ENCODE peak calls at places on chromosome 4, in ten cellular contexts. One of them, this sample, is unnamed.

GRCh38 chr4:170047774-170048354 is 21.7 kb upstream of the MFAP3L start:
- DNase-seq in hepatic stellate cell: peak; percentile 27
- DNase-seq in OCI-LY7: peak; percentile 62
- DNase-seq in left lobe of liver: no peak
- DNase-seq in cardiac muscle cell: peak; percentile 79
- DNase-seq in CD4-positive, alpha-beta T cell: peak; percentile 27
- DNase-seq in activated naive CD4-positive, alpha-beta T cell treated with anti-CD3 and anti-CD28 coated beads, Interleukin-2, amount 50 U/mL, for 16 hours: peak; percentile 50
- DNase-seq in adrenal gland: peak; percentile 25
- DNase-seq in HuH-7: peak; percentile 34
- DNase-seq in amygdala: no peak
- DNase-seq in this sample: peak; percentile 75

GRCh38 chr4:88526221-88526815 is 2.7 kb upstream of the PYURF start:
- DNase-seq in hepatic stellate cell: no peak
- DNase-seq in OCI-LY7: peak; percentile 33
- DNase-seq in left lobe of liver: no peak
- DNase-seq in cardiac muscle cell: no peak
- DNase-seq in CD4-positive, alpha-beta T cell: no peak
- DNase-seq in activated naive CD4-positive, alpha-beta T cell treated with anti-CD3 and anti-CD28 coated beads, Interleukin-2, amount 50 U/mL, for 16 hours: no peak
- DNase-seq in adrenal gland: peak; percentile 22
- DNase-seq in HuH-7: no peak
- DNase-seq in amygdala: no peak
- DNase-seq in this sample: peak; percentile 53

GRCh38 chr4:113435893-113436292 is 325.6 kb downstream of the CAMK2D start:
- DNase-seq in hepatic stellate cell: no peak
- DNase-seq in OCI-LY7: no peak
- DNase-seq in left lobe of liver: no peak
- DNase-seq in cardiac muscle cell: peak; percentile 91
- DNase-seq in CD4-positive, alpha-beta T cell: no peak
- DNase-seq in activated naive CD4-positive, alpha-beta T cell treated with anti-CD3 and anti-CD28 coated beads, Interleukin-2, amount 50 U/mL, for 16 hours: no peak
- DNase-seq in adrenal gland: peak; percentile 40
- DNase-seq in HuH-7: no peak
- DNase-seq in amygdala: peak; percentile 24
- DNase-seq in this sample: no peak

GRCh38 chr4:28350485-28350884 is 1489.8 kb downstream of the STIM2 start:
- DNase-seq in hepatic stellate cell: no peak
- DNase-seq in OCI-LY7: no peak
- DNase-seq in left lobe of liver: no peak
- DNase-seq in cardiac muscle cell: peak; percentile 19
- DNase-seq in CD4-positive, alpha-beta T cell: no peak
- DNase-seq in activated naive CD4-positive, alpha-beta T cell treated with anti-CD3 and anti-CD28 coated beads, Interleukin-2, amount 50 U/mL, for 16 hours: no peak
- DNase-seq in adrenal gland: no peak
- DNase-seq in HuH-7: no peak
- DNase-seq in amygdala: no peak
- DNase-seq in this sample: no peak

GRCh38 chr4:24896056-24896455 is 16.8 kb downstream of the CCDC149 start:
- DNase-seq in hepatic stellate cell: no peak
- DNase-seq in OCI-LY7: no peak
- DNase-seq in left lobe of liver: no peak
- DNase-seq in cardiac muscle cell: no peak
- DNase-seq in CD4-positive, alpha-beta T cell: no peak
- DNase-seq in activated naive CD4-positive, alpha-beta T cell treated with anti-CD3 and anti-CD28 coated beads, Interleukin-2, amount 50 U/mL, for 16 hours: no peak
- DNase-seq in adrenal gland: no peak
- DNase-seq in HuH-7: no peak
- DNase-seq in amygdala: no peak
- DNase-seq in this sample: no peak

GRCh38 chr4:129193357-129194100 is 97.6 kb downstream of the C4orf33 start:
- DNase-seq in hepatic stellate cell: no peak
- DNase-seq in OCI-LY7: no peak
- DNase-seq in left lobe of liver: no peak
- DNase-seq in cardiac muscle cell: no peak
- DNase-seq in CD4-positive, alpha-beta T cell: no peak
- DNase-seq in activated naive CD4-positive, alpha-beta T cell treated with anti-CD3 and anti-CD28 coated beads, Interleukin-2, amount 50 U/mL, for 16 hours: no peak
- DNase-seq in adrenal gland: no peak
- DNase-seq in HuH-7: no peak
- DNase-seq in amygdala: no peak
- DNase-seq in this sample: no peak

GRCh38 chr4:13626492-13627184 is 887 bp downstream of the BOD1L1 start:
- DNase-seq in hepatic stellate cell: no peak
- DNase-seq in OCI-LY7: no peak
- DNase-seq in left lobe of liver: no peak
- DNase-seq in cardiac muscle cell: no peak
- DNase-seq in CD4-positive, alpha-beta T cell: no peak
- DNase-seq in activated naive CD4-positive, alpha-beta T cell treated with anti-CD3 and anti-CD28 coated beads, Interleukin-2, amount 50 U/mL, for 16 hours: no peak
- DNase-seq in adrenal gland: no peak
- DNase-seq in HuH-7: no peak
- DNase-seq in amygdala: no peak
- DNase-seq in this sample: no peak

GRCh38 chr4:144295286-144295995 is 154.9 kb upstream of the GYPA start:
- DNase-seq in hepatic stellate cell: no peak
- DNase-seq in OCI-LY7: no peak
- DNase-seq in left lobe of liver: no peak
- DNase-seq in cardiac muscle cell: peak; percentile 6
- DNase-seq in CD4-positive, alpha-beta T cell: no peak
- DNase-seq in activated naive CD4-positive, alpha-beta T cell treated with anti-CD3 and anti-CD28 coated beads, Interleukin-2, amount 50 U/mL, for 16 hours: no peak
- DNase-seq in adrenal gland: no peak
- DNase-seq in HuH-7: no peak
- DNase-seq in amygdala: no peak
- DNase-seq in this sample: no peak

GRCh38 chr4:73897380-73898136 is 28.4 kb downstream of the CXCL1 start:
- DNase-seq in hepatic stellate cell: no peak
- DNase-seq in OCI-LY7: no peak
- DNase-seq in left lobe of liver: no peak
- DNase-seq in cardiac muscle cell: peak; percentile 96
- DNase-seq in CD4-positive, alpha-beta T cell: no peak
- DNase-seq in activated naive CD4-positive, alpha-beta T cell treated with anti-CD3 and anti-CD28 coated beads, Interleukin-2, amount 50 U/mL, for 16 hours: no peak
- DNase-seq in adrenal gland: no peak
- DNase-seq in HuH-7: no peak
- DNase-seq in amygdala: no peak
- DNase-seq in this sample: no peak

GRCh38 chr4:55879224-55879623 is 25.8 kb downstream of the EXOC1 start:
- DNase-seq in hepatic stellate cell: no peak
- DNase-seq in OCI-LY7: no peak
- DNase-seq in left lobe of liver: no peak
- DNase-seq in cardiac muscle cell: no peak
- DNase-seq in CD4-positive, alpha-beta T cell: no peak
- DNase-seq in activated naive CD4-positive, alpha-beta T cell treated with anti-CD3 and anti-CD28 coated beads, Interleukin-2, amount 50 U/mL, for 16 hours: no peak
- DNase-seq in adrenal gland: no peak
- DNase-seq in HuH-7: no peak
- DNase-seq in amygdala: no peak
- DNase-seq in this sample: no peak

GRCh38 chr4:8915201-8916200 is 43.9 kb upstream of the HMX1 start:
- DNase-seq in hepatic stellate cell: peak; percentile 1
- DNase-seq in OCI-LY7: no peak
- DNase-seq in left lobe of liver: peak; percentile 33
- DNase-seq in cardiac muscle cell: no peak
- DNase-seq in CD4-positive, alpha-beta T cell: no peak
- DNase-seq in activated naive CD4-positive, alpha-beta T cell treated with anti-CD3 and anti-CD28 coated beads, Interleukin-2, amount 50 U/mL, for 16 hours: no peak
- DNase-seq in adrenal gland: no peak
- DNase-seq in HuH-7: no peak
- DNase-seq in amygdala: no peak
- DNase-seq in this sample: no peak

GRCh38 chr4:19803406-19803805 is 448.3 kb upstream of the SLIT2 start:
- DNase-seq in hepatic stellate cell: no peak
- DNase-seq in OCI-LY7: no peak
- DNase-seq in left lobe of liver: no peak
- DNase-seq in cardiac muscle cell: no peak
- DNase-seq in CD4-positive, alpha-beta T cell: no peak
- DNase-seq in activated naive CD4-positive, alpha-beta T cell treated with anti-CD3 and anti-CD28 coated beads, Interleukin-2, amount 50 U/mL, for 16 hours: no peak
- DNase-seq in adrenal gland: no peak
- DNase-seq in HuH-7: no peak
- DNase-seq in amygdala: no peak
- DNase-seq in this sample: no peak

GRCh38 chr4:9703391-9703790 is 78.0 kb upstream of the DRD5 start:
- DNase-seq in hepatic stellate cell: no peak
- DNase-seq in OCI-LY7: peak; percentile 43
- DNase-seq in left lobe of liver: peak; percentile 51
- DNase-seq in cardiac muscle cell: peak; percentile 45
- DNase-seq in CD4-positive, alpha-beta T cell: peak; percentile 47
- DNase-seq in activated naive CD4-positive, alpha-beta T cell treated with anti-CD3 and anti-CD28 coated beads, Interleukin-2, amount 50 U/mL, for 16 hours: peak; percentile 63
- DNase-seq in adrenal gland: no peak
- DNase-seq in HuH-7: no peak
- DNase-seq in amygdala: no peak
- DNase-seq in this sample: peak; percentile 80

GRCh38 chr4:76016383-76016782 is 6.9 kb downstream of the CXCL10 start:
- DNase-seq in hepatic stellate cell: no peak
- DNase-seq in OCI-LY7: no peak
- DNase-seq in left lobe of liver: no peak
- DNase-seq in cardiac muscle cell: no peak
- DNase-seq in CD4-positive, alpha-beta T cell: no peak
- DNase-seq in activated naive CD4-positive, alpha-beta T cell treated with anti-CD3 and anti-CD28 coated beads, Interleukin-2, amount 50 U/mL, for 16 hours: no peak
- DNase-seq in adrenal gland: no peak
- DNase-seq in HuH-7: no peak
- DNase-seq in amygdala: no peak
- DNase-seq in this sample: no peak

GRCh38 chr4:85756938-85757337 is 282.0 kb downstream of the ARHGAP24 start:
- DNase-seq in hepatic stellate cell: peak; percentile 18
- DNase-seq in OCI-LY7: peak; percentile 68
- DNase-seq in left lobe of liver: no peak
- DNase-seq in cardiac muscle cell: peak; percentile 80
- DNase-seq in CD4-positive, alpha-beta T cell: no peak
- DNase-seq in activated naive CD4-positive, alpha-beta T cell treated with anti-CD3 and anti-CD28 coated beads, Interleukin-2, amount 50 U/mL, for 16 hours: no peak
- DNase-seq in adrenal gland: peak; percentile 19
- DNase-seq in HuH-7: no peak
- DNase-seq in amygdala: no peak
- DNase-seq in this sample: peak; percentile 54

GRCh38 chr4:53900275-53900649 is 164.1 kb downstream of the CHIC2 start:
- DNase-seq in hepatic stellate cell: no peak
- DNase-seq in OCI-LY7: no peak
- DNase-seq in left lobe of liver: no peak
- DNase-seq in cardiac muscle cell: no peak
- DNase-seq in CD4-positive, alpha-beta T cell: no peak
- DNase-seq in activated naive CD4-positive, alpha-beta T cell treated with anti-CD3 and anti-CD28 coated beads, Interleukin-2, amount 50 U/mL, for 16 hours: no peak
- DNase-seq in adrenal gland: no peak
- DNase-seq in HuH-7: no peak
- DNase-seq in amygdala: no peak
- DNase-seq in this sample: no peak

GRCh38 chr4:147582386-147583077 is 34.7 kb upstream of the TMEM184C start:
- DNase-seq in hepatic stellate cell: no peak
- DNase-seq in OCI-LY7: no peak
- DNase-seq in left lobe of liver: no peak
- DNase-seq in cardiac muscle cell: no peak
- DNase-seq in CD4-positive, alpha-beta T cell: no peak
- DNase-seq in activated naive CD4-positive, alpha-beta T cell treated with anti-CD3 and anti-CD28 coated beads, Interleukin-2, amount 50 U/mL, for 16 hours: no peak
- DNase-seq in adrenal gland: no peak
- DNase-seq in HuH-7: no peak
- DNase-seq in amygdala: no peak
- DNase-seq in this sample: no peak

GRCh38 chr4:7044415-7044930 is 1.3 kb downstream of the TADA2B start:
- DNase-seq in hepatic stellate cell: peak; percentile 38
- DNase-seq in OCI-LY7: no peak
- DNase-seq in left lobe of liver: no peak
- DNase-seq in cardiac muscle cell: peak; percentile 13
- DNase-seq in CD4-positive, alpha-beta T cell: no peak
- DNase-seq in activated naive CD4-positive, alpha-beta T cell treated with anti-CD3 and anti-CD28 coated beads, Interleukin-2, amount 50 U/mL, for 16 hours: no peak
- DNase-seq in adrenal gland: no peak
- DNase-seq in HuH-7: no peak
- DNase-seq in amygdala: no peak
- DNase-seq in this sample: no peak

GRCh38 chr4:142416121-142416520 is 430.0 kb downstream of the INPP4B start:
- DNase-seq in hepatic stellate cell: no peak
- DNase-seq in OCI-LY7: no peak
- DNase-seq in left lobe of liver: no peak
- DNase-seq in cardiac muscle cell: peak; percentile 49
- DNase-seq in CD4-positive, alpha-beta T cell: no peak
- DNase-seq in activated naive CD4-positive, alpha-beta T cell treated with anti-CD3 and anti-CD28 coated beads, Interleukin-2, amount 50 U/mL, for 16 hours: no peak
- DNase-seq in adrenal gland: no peak
- DNase-seq in HuH-7: no peak
- DNase-seq in amygdala: no peak
- DNase-seq in this sample: no peak

GRCh38 chr4:77950204-77950603 is 87.6 kb downstream of the MRPL1 start:
- DNase-seq in hepatic stellate cell: no peak
- DNase-seq in OCI-LY7: no peak
- DNase-seq in left lobe of liver: no peak
- DNase-seq in cardiac muscle cell: no peak
- DNase-seq in CD4-positive, alpha-beta T cell: no peak
- DNase-seq in activated naive CD4-positive, alpha-beta T cell treated with anti-CD3 and anti-CD28 coated beads, Interleukin-2, amount 50 U/mL, for 16 hours: no peak
- DNase-seq in adrenal gland: no peak
- DNase-seq in HuH-7: no peak
- DNase-seq in amygdala: no peak
- DNase-seq in this sample: no peak

GRCh38 chr4:168731006-168731636 is 234.3 kb downstream of the PALLD start:
- DNase-seq in hepatic stellate cell: no peak
- DNase-seq in OCI-LY7: no peak
- DNase-seq in left lobe of liver: no peak
- DNase-seq in cardiac muscle cell: peak; percentile 52
- DNase-seq in CD4-positive, alpha-beta T cell: no peak
- DNase-seq in activated naive CD4-positive, alpha-beta T cell treated with anti-CD3 and anti-CD28 coated beads, Interleukin-2, amount 50 U/mL, for 16 hours: no peak
- DNase-seq in adrenal gland: no peak
- DNase-seq in HuH-7: no peak
- DNase-seq in amygdala: no peak
- DNase-seq in this sample: no peak

GRCh38 chr4:52657630-52658501 is 1.2 kb downstream of the USP46 start:
- DNase-seq in hepatic stellate cell: peak; percentile 14
- DNase-seq in OCI-LY7: peak; percentile 5
- DNase-seq in left lobe of liver: no peak
- DNase-seq in cardiac muscle cell: peak; percentile 55
- DNase-seq in CD4-positive, alpha-beta T cell: no peak
- DNase-seq in activated naive CD4-positive, alpha-beta T cell treated with anti-CD3 and anti-CD28 coated beads, Interleukin-2, amount 50 U/mL, for 16 hours: no peak
- DNase-seq in adrenal gland: no peak
- DNase-seq in HuH-7: peak; percentile 73
- DNase-seq in amygdala: no peak
- DNase-seq in this sample: no peak

GRCh38 chr4:83107636-83108035 is 6.9 kb downstream of the PLAC8 start:
- DNase-seq in hepatic stellate cell: no peak
- DNase-seq in OCI-LY7: no peak
- DNase-seq in left lobe of liver: no peak
- DNase-seq in cardiac muscle cell: no peak
- DNase-seq in CD4-positive, alpha-beta T cell: no peak
- DNase-seq in activated naive CD4-positive, alpha-beta T cell treated with anti-CD3 and anti-CD28 coated beads, Interleukin-2, amount 50 U/mL, for 16 hours: peak; percentile 59
- DNase-seq in adrenal gland: no peak
- DNase-seq in HuH-7: no peak
- DNase-seq in amygdala: no peak
- DNase-seq in this sample: no peak

GRCh38 chr4:77155631-77156345 is 1.2 kb upstream of the CCNG2 start:
- DNase-seq in hepatic stellate cell: no peak
- DNase-seq in OCI-LY7: peak; percentile 38
- DNase-seq in left lobe of liver: no peak
- DNase-seq in cardiac muscle cell: no peak
- DNase-seq in CD4-positive, alpha-beta T cell: no peak
- DNase-seq in activated naive CD4-positive, alpha-beta T cell treated with anti-CD3 and anti-CD28 coated beads, Interleukin-2, amount 50 U/mL, for 16 hours: no peak
- DNase-seq in adrenal gland: no peak
- DNase-seq in HuH-7: no peak
- DNase-seq in amygdala: no peak
- DNase-seq in this sample: peak; percentile 61

GRCh38 chr4:139171878-139172691 is 4.9 kb downstream of the ELF2 start:
- DNase-seq in hepatic stellate cell: no peak
- DNase-seq in OCI-LY7: no peak
- DNase-seq in left lobe of liver: no peak
- DNase-seq in cardiac muscle cell: peak; percentile 56
- DNase-seq in CD4-positive, alpha-beta T cell: no peak
- DNase-seq in activated naive CD4-positive, alpha-beta T cell treated with anti-CD3 and anti-CD28 coated beads, Interleukin-2, amount 50 U/mL, for 16 hours: no peak
- DNase-seq in adrenal gland: no peak
- DNase-seq in HuH-7: no peak
- DNase-seq in amygdala: no peak
- DNase-seq in this sample: no peak

GRCh38 chr4:140330311-140330900 is 43.0 kb upstream of the SCOC start:
- DNase-seq in hepatic stellate cell: no peak
- DNase-seq in OCI-LY7: peak; percentile 42
- DNase-seq in left lobe of liver: no peak
- DNase-seq in cardiac muscle cell: peak; percentile 63
- DNase-seq in CD4-positive, alpha-beta T cell: no peak
- DNase-seq in activated naive CD4-positive, alpha-beta T cell treated with anti-CD3 and anti-CD28 coated beads, Interleukin-2, amount 50 U/mL, for 16 hours: no peak
- DNase-seq in adrenal gland: no peak
- DNase-seq in HuH-7: no peak
- DNase-seq in amygdala: no peak
- DNase-seq in this sample: peak; percentile 62

GRCh38 chr4:8837181-8837811 is 34.3 kb downstream of the HMX1 start:
- DNase-seq in hepatic stellate cell: no peak
- DNase-seq in OCI-LY7: no peak
- DNase-seq in left lobe of liver: peak; percentile 22
- DNase-seq in cardiac muscle cell: no peak
- DNase-seq in CD4-positive, alpha-beta T cell: no peak
- DNase-seq in activated naive CD4-positive, alpha-beta T cell treated with anti-CD3 and anti-CD28 coated beads, Interleukin-2, amount 50 U/mL, for 16 hours: no peak
- DNase-seq in adrenal gland: no peak
- DNase-seq in HuH-7: no peak
- DNase-seq in amygdala: peak; percentile 22
- DNase-seq in this sample: no peak

GRCh38 chr4:56870927-56871326 is 36.8 kb upstream of the REST start:
- DNase-seq in hepatic stellate cell: no peak
- DNase-seq in OCI-LY7: no peak
- DNase-seq in left lobe of liver: no peak
- DNase-seq in cardiac muscle cell: peak; percentile 52
- DNase-seq in CD4-positive, alpha-beta T cell: no peak
- DNase-seq in activated naive CD4-positive, alpha-beta T cell treated with anti-CD3 and anti-CD28 coated beads, Interleukin-2, amount 50 U/mL, for 16 hours: no peak
- DNase-seq in adrenal gland: no peak
- DNase-seq in HuH-7: no peak
- DNase-seq in amygdala: no peak
- DNase-seq in this sample: no peak

This sample was measured in NAMALWA.